ENCODE peak calls at places on chromosomes 13 and 19, in nine cellular contexts. S is BJ, D is tibial nerve, U is epithelial cell of esophagus, V is activated B cell treated with CpG ODN at 0.5 μM for 24 hours, R is uterus, F is fibroblast of lung, H is HFFc6, W is breast epithelium. A is an unnamed sample.

GRCh38 chr13:24356837-24357236 is 47.5 kb downstream of the C1QTNF9 start:
- DNase-seq in S (no peak), D (no peak), U (no peak), V (no peak), R (no peak), F (no peak), H (no peak), W (no peak), A (no peak)

GRCh38 chr19:30450101-30450500 is 77.9 kb downstream of the ZNF536 start:
- DNase-seq in S (no peak), D (no peak), U (no peak), V (no peak), R (peak; percentile 40), F (peak; percentile 27), H (no peak), W (no peak), A (no peak)

GRCh38 chr13:70985371-70985770 is 877.1 kb upstream of the KLHL1 start:
- DNase-seq in S (no peak), D (no peak), U (no peak), V (no peak), R (no peak), F (no peak), H (no peak), W (no peak), A (no peak)

GRCh38 chr13:23433171-23434153 is at the start of gene SACS:
- DNase-seq in S (no peak), D (no peak), U (peak; percentile 33), V (no peak), R (no peak), F (peak; percentile 39), H (peak; percentile 65), W (no peak), A (no peak)

GRCh38 chr13:48804836-48805601 is 151.3 kb downstream of the CYSLTR2 start:
- DNase-seq in S (no peak), D (no peak), U (no peak), V (no peak), R (no peak), F (peak; percentile 73), H (no peak), W (no peak), A (no peak)

GRCh38 chr19:24003537-24003936 is 83.5 kb upstream of the ZNF254 start:
- DNase-seq in S (no peak), D (no peak), U (no peak), V (no peak), R (no peak), F (no peak), H (no peak), W (no peak), A (no peak)

GRCh38 chr19:39342647-39343305 is 555 bp downstream of the SAMD4B start:
- DNase-seq in S (no peak), D (no peak), U (peak; percentile 13), V (no peak), R (peak; percentile 41), F (no peak), H (no peak), W (no peak), A (no peak)

GRCh38 chr13:101570410-101570809 is 117.9 kb downstream of the ITGBL1 start:
- DNase-seq in S (no peak), D (no peak), U (peak; percentile 55), V (no peak), R (no peak), F (no peak), H (no peak), W (no peak), A (no peak)

GRCh38 chr13:113086031-113086750 is 19.4 kb upstream of the F7 start:
- DNase-seq in S (no peak), D (no peak), U (no peak), V (no peak), R (no peak), F (no peak), H (no peak), W (no peak), A (no peak)

GRCh38 chr19:45280471-45280961 is 29.4 kb downstream of the MARK4 start:
- DNase-seq in S (no peak), D (no peak), U (no peak), V (no peak), R (no peak), F (no peak), H (no peak), W (no peak), A (no peak)

GRCh38 chr13:60369242-60369641 is 27.8 kb upstream of the TDRD3 start:
- DNase-seq in S (no peak), D (no peak), U (peak; percentile 26), V (no peak), R (no peak), F (no peak), H (no peak), W (no peak), A (no peak)

GRCh38 chr13:93687261-93687660 is 460.7 kb downstream of the GPC6 start:
- DNase-seq in S (no peak), D (no peak), U (no peak), V (no peak), R (no peak), F (peak; percentile 6), H (peak; percentile 45), W (no peak), A (no peak)

GRCh38 chr13:23921451-23921888 is 24.2 kb upstream of the C1QTNF9B start:
- DNase-seq in S (no peak), D (peak; percentile 27), U (peak; percentile 72), V (no peak), R (no peak), F (peak; percentile 66), H (peak; percentile 60), W (no peak), A (no peak)

GRCh38 chr13:40230833-40231266 is 435.6 kb downstream of the FOXO1 start:
- DNase-seq in S (no peak), D (no peak), U (no peak), V (no peak), R (peak; percentile 56), F (peak; percentile 72), H (no peak), W (no peak), A (no peak)

GRCh38 chr13:57878291-57878690 is 246.7 kb downstream of the PCDH17 start:
- DNase-seq in S (no peak), D (no peak), U (no peak), V (no peak), R (no peak), F (no peak), H (no peak), W (no peak), A (no peak)

GRCh38 chr19:46426506-46427162 is 2.1 kb downstream of the PNMA8C start:
- DNase-seq in S (no peak), D (peak; percentile 57), U (peak; percentile 65), V (no peak), R (peak; percentile 73), F (peak; percentile 84), H (peak; percentile 50), W (no peak), A (no peak)

DNA sequence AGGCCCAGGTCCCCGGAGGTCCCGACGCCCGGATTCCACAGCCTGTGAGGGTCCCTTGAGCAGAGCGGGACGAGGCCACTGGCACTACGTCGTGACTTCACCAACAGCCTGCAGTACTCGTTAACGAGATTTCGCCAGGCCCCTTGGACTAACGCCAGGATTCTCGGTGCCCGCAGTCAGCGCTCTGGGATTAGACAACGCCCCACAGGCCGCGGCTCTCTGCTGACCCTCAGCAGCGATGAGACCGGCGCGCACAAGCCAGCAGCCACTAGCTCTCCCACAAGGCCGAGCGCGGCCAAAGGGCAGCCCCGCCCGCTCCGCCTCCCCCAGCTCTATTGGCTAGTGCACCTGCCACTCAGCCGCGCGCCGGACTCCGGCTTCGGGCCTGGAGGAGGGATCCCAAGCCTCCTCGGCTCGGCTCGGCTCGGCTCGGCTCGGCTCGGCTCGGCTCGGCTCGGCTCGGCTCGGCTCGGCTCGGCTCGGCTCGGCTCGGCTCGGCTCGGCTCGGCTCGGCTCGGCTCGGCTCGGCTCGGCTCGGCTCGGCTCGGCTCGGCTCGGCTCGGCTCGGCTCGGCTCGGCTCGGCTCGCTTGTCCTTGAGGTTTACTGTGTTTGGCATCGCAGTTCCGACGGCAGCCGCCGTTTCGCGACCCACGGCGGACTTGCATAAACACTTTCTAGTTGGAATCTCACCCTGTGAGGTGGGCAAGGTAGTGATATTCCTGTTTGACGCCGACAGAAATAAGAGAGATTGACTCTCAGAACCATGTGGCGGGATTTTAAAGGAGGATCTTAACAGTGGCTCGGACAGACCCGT is 231.7 kb upstream of the SERP2 start:
- DNase-seq in S (peak; percentile 59), D (peak; percentile 94), U (peak; percentile 91), V (peak; percentile 100), R (peak; percentile 96), F (peak; percentile 97), H (peak; percentile 95), W (peak; percentile 98), A (peak; percentile 91)
- TF ChIP-seq CTCF in S (no peak), D (no peak), U (peak; percentile 14), V (no peak), R (peak; percentile 52), F (no peak), H (no peak), W (peak; percentile 38), A (no peak)

GRCh38 chr19:56312787-56313343 is 1.8 kb downstream of the ZSCAN5A start:
- DNase-seq in S (no peak), D (no peak), U (no peak), V (no peak), R (no peak), F (no peak), H (no peak), W (no peak), A (no peak)

GRCh38 chr19:56312337-56312736 is 2.3 kb downstream of the ZSCAN5A start:
- DNase-seq in S (no peak), D (no peak), U (no peak), V (no peak), R (no peak), F (no peak), H (no peak), W (no peak), A (no peak)

GRCh38 chr19:56308792-56309191 is 5.8 kb downstream of the ZSCAN5A start:
- DNase-seq in S (no peak), D (no peak), U (no peak), V (no peak), R (no peak), F (no peak), H (no peak), W (no peak), A (no peak)

GRCh38 chr19:56310462-56310861 is 4.2 kb downstream of the ZSCAN5A start:
- DNase-seq in S (no peak), D (no peak), U (no peak), V (no peak), R (no peak), F (no peak), H (no peak), W (no peak), A (no peak)

GRCh38 chr19:56309511-56310185 is 5.0 kb downstream of the ZSCAN5A start:
- DNase-seq in S (no peak), D (no peak), U (peak; percentile 75), V (peak; percentile 44), R (no peak), F (peak; percentile 23), H (peak; percentile 28), W (no peak), A (no peak)
- TF ChIP-seq CTCF in S (peak; percentile 80), D (peak; percentile 37), U (peak; percentile 90), V (no peak), R (peak; percentile 29), F (peak; percentile 51), H (peak; percentile 91), W (peak; percentile 28), A (no peak)

GRCh38 chr19:2550431-2551171 is 74.7 kb downstream of the GADD45B start:
- DNase-seq in S (no peak), D (no peak), U (no peak), V (no peak), R (no peak), F (no peak), H (no peak), W (no peak), A (no peak)
- TF ChIP-seq CTCF in S (no peak), D (no peak), U (no peak), V (no peak), R (no peak), F (no peak), H (peak; percentile 5), W (no peak), A (no peak)

GRCh38 chr19:36488816-36489138 is 584 bp downstream of the ZNF566 start:
- DNase-seq in S (no peak), D (no peak), U (no peak), V (no peak), R (no peak), F (peak; percentile 18), H (no peak), W (no peak), A (no peak)
- TF ChIP-seq CTCF in S (no peak), D (no peak), U (no peak), V (no peak), R (no peak), F (no peak), H (peak; percentile 10), W (no peak), A (no peak)

A was measured in omental fat pad.